ENCODE peak calls at places on chromosomes 16 and 17, in six cellular contexts. Q is ovary, O is mesendoderm, H is small intestine, U is left ventricle myocardium inferior, G is left lung. I is an unnamed sample.

GRCh38 chr17:7580631-7581554 is 1.5 kb downstream of the CD68 start:
- DNase-seq in Q (no peak), G (no peak), O (no peak), U (no peak), H (peak; percentile 26), I (no peak)

GRCh38 chr17:1188812-1189211 is 9.0 kb upstream of the ABR start:
- DNase-seq in Q (peak; percentile 75), O (no peak), G (peak; percentile 82), H (no peak), U (peak; percentile 81), I (no peak)

GRCh38 chr17:2853722-2854580 is 57.7 kb downstream of the RAP1GAP2 start:
- DNase-seq in G (peak; percentile 80), H (peak; percentile 59), O (peak; percentile 62), Q (peak; percentile 20), U (peak; percentile 36), I (no peak)

GRCh38 chr17:42275527-42276358 is 448 bp downstream of the STAT5B start:
- DNase-seq in H (no peak), U (no peak), O (peak; percentile 67), G (peak; percentile 47), Q (peak; percentile 68), I (no peak)

GRCh38 chr16:88118376-88118775 is 167.1 kb downstream of the BANP start:
- DNase-seq in U (no peak), G (peak; percentile 47), Q (no peak), O (peak; percentile 18), H (no peak), I (no peak)

GRCh38 chr17:69030145-69030544 is 30.6 kb downstream of the ABCA9 start:
- DNase-seq in U (no peak), G (no peak), Q (no peak), O (peak; percentile 33), H (no peak), I (no peak)

GRCh38 chr16:4788910-4789309 is 765 bp upstream of the SEPTIN12 start:
- DNase-seq in U (no peak), G (peak; percentile 9), Q (no peak), O (no peak), H (no peak), I (no peak)

GRCh38 chr17:18318122-18318521 is 3.0 kb downstream of the SMCR8 start:
- DNase-seq in H (no peak), U (no peak), Q (no peak), O (no peak), G (no peak), I (no peak)

GRCh38 chr17:81254955-81255717 is 16.0 kb downstream of the NDUFAF8 start:
- DNase-seq in U (peak; percentile 87), H (peak; percentile 88), O (peak; percentile 73), Q (peak; percentile 84), G (peak; percentile 95), I (no peak)

GRCh38 chr17:17555151-17555550 is 36.4 kb downstream of the PEMT start:
- DNase-seq in H (no peak), Q (no peak), O (no peak), G (peak; percentile 62), U (no peak), I (no peak)

GRCh38 chr16:4370570-4371480 is 823 bp upstream of the VASN start:
- DNase-seq in H (no peak), G (no peak), Q (peak; percentile 89), O (no peak), U (peak; percentile 75), I (no peak)

GRCh38 chr17:14744716-14745115 is 443.8 kb downstream of the HS3ST3B1 start:
- DNase-seq in Q (no peak), O (no peak), H (no peak), G (no peak), U (no peak), I (no peak)

GRCh38 chr17:47990962-47991731 is 20.2 kb downstream of the CDK5RAP3 start:
- DNase-seq in U (no peak), H (no peak), G (no peak), O (peak; percentile 47), Q (no peak), I (no peak)

GRCh38 chr17:42286411-42287295 is 1.6 kb upstream of the STAT5A start:
- DNase-seq in G (no peak), O (no peak), Q (peak; percentile 40), H (no peak), U (peak; percentile 55), I (no peak)

GRCh38 chr17:14301279-14301760 is 439 bp downstream of the HS3ST3B1 start:
- DNase-seq in G (no peak), O (no peak), U (peak; percentile 19), H (no peak), Q (no peak), I (no peak)

GRCh38 chr17:14926526-14927122 is 338.5 kb downstream of the PMP22 start:
- DNase-seq in G (no peak), U (no peak), O (peak; percentile 71), Q (peak; percentile 23), H (peak; percentile 50), I (peak; percentile 0)

GRCh38 chr17:70288540-70289290 is 119.4 kb downstream of the KCNJ2 start:
- DNase-seq in U (no peak), O (no peak), H (no peak), Q (no peak), G (no peak), I (no peak)

GRCh38 chr16:86044881-86045600 is 146.1 kb downstream of the IRF8 start:
- DNase-seq in Q (no peak), G (no peak), U (no peak), H (peak; percentile 72), O (no peak), I (peak; percentile 14)

GRCh38 chr16:9627427-9627826 is 536.0 kb downstream of the HAPSTR1 start:
- DNase-seq in H (no peak), U (no peak), G (no peak), O (no peak), Q (no peak), I (no peak)
- H3K4me1 ChIP-seq in H (no peaks in the 10 kb centered on the region), U (no peaks in the 10 kb centered on the region), G (no peaks in the 10 kb centered on the region), O (no peaks in the 10 kb centered on the region), Q (no peaks in the 10 kb centered on the region), I (no peaks in the 10 kb centered on the region)

DNA sequence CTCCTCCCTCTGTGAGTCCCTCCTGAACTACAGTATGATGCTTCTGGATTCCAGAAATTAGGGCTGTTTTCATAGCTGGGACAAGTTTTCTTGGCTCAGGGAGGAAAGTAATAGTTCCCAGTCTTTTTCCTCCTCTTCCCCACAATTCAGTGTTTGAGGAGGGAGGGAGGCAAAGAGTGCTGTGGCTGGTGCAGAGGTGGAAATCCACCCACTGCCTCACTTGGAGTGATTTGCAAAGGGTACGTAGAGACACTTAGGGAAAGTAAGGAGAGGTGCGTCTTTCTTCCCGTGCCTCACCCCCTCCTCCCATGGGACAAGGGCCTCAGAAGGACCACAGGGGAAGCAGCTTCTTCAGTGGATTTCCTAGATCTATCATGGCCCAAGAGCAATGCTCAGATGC is 21.9 kb downstream of the SDK2 start:
- DNase-seq in O (no peak), H (no peak), G (no peak), Q (no peak), U (no peak), I (no peak)
- H3K4me1 ChIP-seq in O (peaks cover 3% of the 10 kb centered on the region), H (no peaks in the 10 kb centered on the region), G (no peaks in the 10 kb centered on the region), Q (no peaks in the 10 kb centered on the region), U (no peaks in the 10 kb centered on the region), I (no peaks in the 10 kb centered on the region)

DNA sequence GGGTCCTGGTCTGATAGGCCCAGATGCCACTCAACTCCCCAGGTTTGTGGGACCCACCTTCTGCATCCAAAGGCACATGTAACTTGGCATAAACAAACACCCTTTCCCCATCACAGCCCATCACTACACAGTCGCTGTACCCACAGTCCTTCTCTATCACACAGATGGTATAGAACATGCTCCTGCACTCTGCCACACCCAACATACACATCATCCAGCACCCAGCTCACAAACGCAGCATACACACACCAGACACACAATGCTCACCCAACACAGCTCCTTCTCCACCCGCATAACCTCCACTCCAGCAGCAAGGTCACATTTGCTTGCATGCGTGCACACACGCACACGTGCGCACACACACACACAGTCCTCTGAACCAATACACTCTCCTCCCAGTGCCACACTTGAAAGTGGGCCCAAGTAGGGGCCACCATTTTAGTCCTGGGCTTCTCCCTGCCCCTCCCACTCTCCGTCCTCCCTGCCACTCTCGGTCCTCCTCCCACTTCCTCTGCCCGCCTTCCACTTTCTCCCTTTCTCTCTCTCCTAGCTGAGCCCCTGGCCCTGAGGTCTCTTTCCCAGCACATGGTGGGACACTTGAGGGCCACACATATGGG is 8.5 kb upstream of the TMEM92 start:
- DNase-seq in U (no peak), O (no peak), Q (no peak), G (no peak), H (no peak), I (no peak)
- H3K4me1 ChIP-seq in U (peaks cover 20% of the 10 kb centered on the region), O (no peaks in the 10 kb centered on the region), Q (peaks cover 49% of the 10 kb centered on the region), G (peaks cover 30% of the 10 kb centered on the region), H (no peaks in the 10 kb centered on the region), I (no peaks in the 10 kb centered on the region)

DNA sequence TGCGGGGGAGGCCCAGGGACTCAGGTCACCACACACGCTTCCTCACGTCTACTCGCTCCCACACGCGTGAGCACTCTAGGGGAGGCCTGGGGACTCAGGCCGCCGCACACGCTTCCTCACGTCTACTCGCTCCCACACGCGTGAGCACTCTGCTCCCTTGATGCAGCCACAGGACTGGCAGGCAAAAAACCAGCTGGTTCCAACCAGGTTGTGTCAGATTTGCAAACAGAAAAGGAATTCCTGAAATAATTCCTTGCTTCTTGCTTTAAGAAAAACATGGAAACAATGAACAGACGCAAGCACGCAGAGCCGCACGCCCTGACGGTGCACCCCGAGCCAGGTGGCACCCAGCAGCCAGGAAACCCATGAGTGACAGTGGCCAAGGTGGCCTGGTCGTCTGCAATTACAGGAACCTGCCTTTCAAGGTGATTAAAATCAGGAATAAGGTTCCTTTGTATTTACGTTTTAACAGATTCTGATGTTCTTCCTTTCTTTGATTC is 37.9 kb downstream of the LMF1 start:
- DNase-seq in Q (no peak), G (peak; percentile 35), O (no peak), H (no peak), U (no peak), I (no peak)
- H3K4me1 ChIP-seq in Q (no peaks in the 10 kb centered on the region), G (no peaks in the 10 kb centered on the region), O (no peaks in the 10 kb centered on the region), H (no peaks in the 10 kb centered on the region), U (no peaks in the 10 kb centered on the region), I (no peaks in the 10 kb centered on the region)

DNA sequence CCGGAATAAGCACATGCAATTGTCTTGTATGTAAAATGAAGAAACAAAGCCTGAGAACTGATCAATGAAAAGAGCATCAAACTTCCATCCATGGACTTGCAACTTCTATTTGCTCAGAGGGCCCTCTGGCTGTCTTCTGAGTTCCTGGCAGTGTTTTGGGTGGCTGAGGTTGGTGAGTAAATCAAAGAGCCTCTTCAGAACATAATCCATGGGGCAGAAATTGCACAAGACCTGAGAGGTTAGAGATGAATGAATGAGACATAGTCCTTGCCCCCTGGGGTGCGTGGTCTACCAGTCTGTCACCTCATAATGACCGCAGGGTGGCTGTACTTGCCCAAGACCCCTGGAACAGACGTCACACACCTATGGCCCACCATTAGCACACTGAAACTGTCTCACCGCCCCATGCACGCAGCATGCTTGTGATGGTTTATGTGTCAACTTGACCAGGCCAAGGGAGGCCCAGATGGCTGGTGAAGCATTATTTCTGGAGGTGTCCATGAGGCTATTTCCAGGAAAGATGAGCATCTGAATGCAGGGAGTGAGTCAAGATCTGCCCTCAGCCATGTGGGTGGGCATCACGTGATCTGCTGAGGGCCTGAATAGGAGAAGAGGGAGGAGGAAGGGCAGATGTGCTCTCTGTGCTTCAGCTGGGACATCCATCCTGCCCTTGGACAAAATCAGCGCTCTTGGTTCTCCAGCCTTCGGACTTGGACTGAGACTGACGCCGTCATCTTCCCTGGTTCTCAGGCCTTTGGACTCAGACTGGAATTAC is 8.3 kb downstream of the PIK3R6 start:
- DNase-seq in Q (no peak), U (no peak), O (no peak), G (no peak), H (no peak), I (no peak)
- H3K4me1 ChIP-seq in Q (no peaks in the 10 kb centered on the region), U (peaks cover 30% of the 10 kb centered on the region), O (peaks cover 10% of the 10 kb centered on the region), G (no peaks in the 10 kb centered on the region), H (no peaks in the 10 kb centered on the region), I (peaks cover 3% of the 10 kb centered on the region)

GRCh38 chr16:81278526-81278925 is 36.2 kb upstream of the GAN start:
- DNase-seq in Q (no peak), O (no peak), U (no peak), H (no peak), G (no peak), I (no peak)
- H3K4me1 ChIP-seq in Q (no peaks in the 10 kb centered on the region), O (no peaks in the 10 kb centered on the region), U (no peaks in the 10 kb centered on the region), H (peaks cover 9% of the 10 kb centered on the region), G (no peaks in the 10 kb centered on the region), I (no peaks in the 10 kb centered on the region)

I was measured in effector memory CD4-positive, alpha-beta T cell.